ENCODE peak calls at places on chromosomes 4 and X, in nine cellular contexts. T, W, Z, B, E, J, C, M and Y are unnamed samples. For H3K9me3, the result is how much of the 10 kb centered on the place peaks cover.

GRCh38 chrX:13215729-13216128 is 104.1 kb downstream of the ATXN3L start:
- DNase-seq in T (no peak), W (no peak), Z (no peak), B (no peak), E (no peak), J (no peak), C (no peak), M (no peak), Y (no peak)

GRCh38 chr4:26822546-26822945 is 38.1 kb upstream of the STIM2 start:
- DNase-seq in T (no peak), W (no peak), Z (no peak), B (no peak), E (no peak), J (no peak), C (no peak), M (no peak), Y (no peak)

GRCh38 chrX:45566456-45566855 is 365.8 kb upstream of the DIPK2B start:
- DNase-seq in T (no peak), W (no peak), Z (no peak), B (no peak), E (no peak), J (no peak), C (no peak), M (no peak), Y (no peak)

GRCh38 chr4:100348472-100348871 is 158.2 kb upstream of the DDIT4L start:
- DNase-seq in T (peak), W (no peak), Z (no peak), B (no peak), E (no peak), J (no peak), C (no peak), M (no peak), Y (no peak)

GRCh38 chrX:24561121-24561520 is 86.0 kb downstream of the PCYT1B start:
- DNase-seq in T (peak), W (no peak), Z (no peak), B (no peak), E (no peak), J (no peak), C (no peak), M (no peak), Y (no peak)

GRCh38 chr4:21327976-21328700 is 620.4 kb downstream of the KCNIP4 start:
- DNase-seq in T (no peak), W (no peak), Z (no peak), B (no peak), E (no peak), J (no peak), C (no peak), M (no peak), Y (no peak)

GRCh38 chrX:13081385-13082285 is 37.2 kb upstream of the FAM9C start:
- DNase-seq in T (no peak), W (no peak), Z (no peak), B (no peak), E (no peak), J (no peak), C (no peak), M (no peak), Y (peak)

GRCh38 chr4:55758570-55758969 is 61.0 kb upstream of the EXOC1L start:
- DNase-seq in T (no peak), W (no peak), Z (no peak), B (no peak), E (no peak), J (no peak), C (no peak), M (no peak), Y (peak)

GRCh38 chrX:48890934-48891401 is 6.6 kb downstream of the TIMM17B start:
- DNase-seq in T (no peak), W (no peak), Z (peak), B (peak), E (no peak), J (no peak), C (no peak), M (no peak), Y (no peak)

GRCh38 chrX:68504237-68504636 is 5.4 kb downstream of the YIPF6 start:
- DNase-seq in T (peak), W (no peak), Z (no peak), B (no peak), E (no peak), J (no peak), C (no peak), M (no peak), Y (no peak)

GRCh38 chr4:2141022-2141761 is 82.1 kb downstream of the NAT8L start:
- DNase-seq in T (no peak), W (no peak), Z (no peak), B (no peak), E (no peak), J (no peak), C (no peak), M (no peak), Y (no peak)

GRCh38 chrX:2829066-2829430 is 318 bp downstream of the GYG2 start:
- DNase-seq in T (no peak), W (no peak), Z (no peak), B (peak), E (peak), J (no peak), C (no peak), M (no peak), Y (peak)

GRCh38 chrX:155966876-155967275 is 30.6 kb upstream of the IL9R start:
- DNase-seq in T (no peak), W (no peak), Z (no peak), B (no peak), E (peak), J (no peak), C (no peak), M (no peak), Y (no peak)

GRCh38 chr4:94455081-94455480 is 3.3 kb downstream of the PDLIM5 start:
- DNase-seq in T (peak), W (no peak), Z (peak), B (no peak), E (peak), J (no peak), C (peak), M (no peak), Y (peak)

GRCh38 chrX:129015381-129015780 is 507.9 kb downstream of the SMARCA1 start:
- DNase-seq in T (no peak), W (no peak), Z (no peak), B (no peak), E (no peak), J (no peak), C (no peak), M (no peak), Y (no peak)

GRCh38 chr4:153573881-153574807 is 108.0 kb downstream of the TMEM131L start:
- DNase-seq in T (peak), W (peak), Z (no peak), B (no peak), E (peak), J (no peak), C (peak), M (no peak), Y (peak)

GRCh38 chrX:29295987-29296680 is 708.9 kb downstream of the IL1RAPL1 start:
- DNase-seq in T (peak), W (no peak), Z (no peak), B (no peak), E (no peak), J (no peak), C (no peak), M (no peak), Y (no peak)

GRCh38 chrX:9644335-9644734 is 121.3 kb downstream of the GPR143 start:
- DNase-seq in T (no peak), W (no peak), Z (no peak), B (no peak), E (no peak), J (no peak), C (peak), M (no peak), Y (no peak)

GRCh38 chrX:154478728-154479622 is at the start of gene LAGE3:
- DNase-seq in T (peak), W (peak), Z (peak), B (peak), E (peak), J (peak), C (peak), M (peak), Y (peak)

GRCh38 chr4:93776386-93777080 is 52.0 kb upstream of the ATOH1 start:
- DNase-seq in T (peak), W (no peak), Z (no peak), B (no peak), E (no peak), J (no peak), C (no peak), M (no peak), Y (no peak)

GRCh38 chrX:30597258-30598012 is 19.9 kb upstream of the TASL start:
- DNase-seq in T (no peak), W (no peak), Z (no peak), B (no peak), E (no peak), J (no peak), C (no peak), M (no peak), Y (no peak)

GRCh38 chrX:118688935-118689334 is 38.5 kb upstream of the IL13RA1 start:
- DNase-seq in T (no peak), W (no peak), Z (no peak), B (no peak), E (no peak), J (no peak), C (no peak), M (no peak), Y (no peak)

GRCh38 chrX:56248492-56248891 is 16.3 kb downstream of the KLF8 start:
- DNase-seq in T (peak), W (no peak), Z (no peak), B (no peak), E (peak), J (no peak), C (peak), M (no peak), Y (peak)

GRCh38 chr4:92988301-92988700 is 684.5 kb downstream of the GRID2 start:
- DNase-seq in T (no peak), W (no peak), Z (no peak), B (no peak), E (no peak), J (no peak), C (no peak), M (no peak), Y (no peak)

GRCh38 chrX:2875798-2876399 is 47.2 kb downstream of the GYG2 start:
- DNase-seq in T (no peak), W (no peak), Z (no peak), B (no peak), E (no peak), J (no peak), C (no peak), M (no peak), Y (peak)

GRCh38 chrX:86066998-86067397 is 19.6 kb upstream of the CHM start:
- DNase-seq in T (no peak), W (no peak), Z (no peak), B (no peak), E (no peak), J (no peak), C (no peak), M (no peak), Y (no peak)

GRCh38 chr4:74449571-74450297 is 4.8 kb downstream of the AREG start:
- DNase-seq in T (no peak), W (no peak), Z (no peak), B (no peak), E (no peak), J (no peak), C (no peak), M (no peak), Y (no peak)

GRCh38 chr4:1090036-1090435 is 23.3 kb downstream of the RNF212 start:
- DNase-seq in T (no peak), W (no peak), Z (peak), B (no peak), E (no peak), J (no peak), C (no peak), M (no peak), Y (no peak)
- H3K9me3 ChIP-seq in T (under half), W (under half), Z (under half), B (under half), E (under half), J (under half), C (under half), M (under half), Y (under half)

GRCh38 chrX:150967786-150968185 is 15.3 kb upstream of the HMGB3 start:
- DNase-seq in T (no peak), W (no peak), Z (no peak), B (no peak), E (no peak), J (no peak), C (no peak), M (no peak), Y (no peak)
- TF ChIP-seq POLR2A in T (no peak), W (no peak), Z (no peak), B (no peak), E (no peak), J (no peak), C (no peak), M (no peak), Y (no peak)

GRCh38 chr4:116183241-116183640 is 902.1 kb downstream of the TRAM1L1 start:
- DNase-seq in T (no peak), W (no peak), Z (no peak), B (no peak), E (no peak), J (no peak), C (no peak), M (no peak), Y (no peak)

GRCh38 chr4:116180056-116180690 is 905.2 kb downstream of the TRAM1L1 start:
- DNase-seq in T (peak), W (no peak), Z (no peak), B (no peak), E (no peak), J (no peak), C (no peak), M (no peak), Y (no peak)
- H3K4me3 ChIP-seq in T (peak), W (no peak), Z (no peak), B (no peak), E (no peak), J (no peak), C (no peak), M (no peak), Y (no peak)

DNA sequence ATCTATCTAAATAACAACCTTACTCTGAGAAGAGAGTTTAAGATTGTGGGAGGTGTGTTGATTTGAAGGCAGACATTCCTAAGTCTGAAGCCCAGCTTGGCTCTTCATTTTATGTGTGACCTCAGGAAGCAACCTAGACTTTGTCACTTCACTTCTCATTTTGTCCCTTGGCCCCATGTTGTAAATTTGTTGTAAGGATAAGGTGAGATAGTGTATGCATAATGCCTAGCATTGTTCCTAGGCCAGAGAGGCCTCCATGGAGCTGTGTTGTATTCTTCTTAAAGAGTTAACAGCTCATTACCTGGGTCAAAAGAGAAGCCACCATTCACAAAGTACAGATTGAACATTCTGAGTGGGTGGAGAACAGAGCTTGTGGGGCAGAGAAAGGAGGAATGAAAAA is 1084.4 kb upstream of the SLIT2 start:
- DNase-seq in T (no peak), W (no peak), Z (no peak), B (no peak), E (no peak), J (no peak), C (no peak), M (no peak), Y (no peak)
- H3K9me3 ChIP-seq in T (under half), W (under half), Z (under half), B (under half), E (under half), J (under half), C (under half), M (under half), Y (under half)

DNA sequence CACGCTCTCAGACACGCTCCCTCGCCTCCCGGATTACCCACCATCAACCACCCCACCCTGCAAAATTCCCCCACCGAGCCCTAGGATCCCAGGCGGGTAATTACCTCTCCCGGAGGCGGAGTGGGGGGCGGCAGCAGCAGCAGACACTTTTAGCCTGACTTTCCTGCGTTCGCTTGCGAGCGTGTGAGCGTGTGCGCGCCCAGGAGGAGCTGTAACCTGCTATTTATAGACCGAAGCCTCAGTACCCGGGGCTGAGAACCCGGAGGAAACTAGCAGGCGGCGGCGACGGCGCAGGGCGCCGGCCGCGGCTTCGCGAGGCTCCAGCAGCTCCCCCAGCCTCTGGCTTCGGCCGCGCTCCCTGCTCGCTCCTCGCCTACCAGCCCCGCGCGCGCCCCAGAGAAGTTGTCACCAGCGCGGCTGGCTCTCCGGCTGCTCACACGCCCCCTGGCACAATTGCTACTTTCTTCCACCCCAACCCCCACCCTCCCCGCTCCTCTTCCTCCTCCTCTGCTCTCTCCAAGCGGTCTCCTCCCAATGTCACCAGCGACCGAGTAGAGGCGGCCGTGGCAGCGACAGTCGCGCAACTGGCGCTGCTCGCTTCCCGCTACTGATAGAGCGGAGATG is at the start of gene INPP4B:
- DNase-seq in T (peak), W (peak), Z (no peak), B (peak), E (peak), J (no peak), C (peak), M (no peak), Y (peak)
- TF ChIP-seq POLR2A in T (no peak), W (no peak), Z (no peak), B (no peak), E (no peak), J (no peak), C (peak), M (no peak), Y (peak)

GRCh38 chrX:35919536-35920309 is at the start of gene CFAP47:
- DNase-seq in T (no peak), W (peak), Z (no peak), B (peak), E (no peak), J (no peak), C (no peak), M (no peak), Y (peak)
- H3K4me3 ChIP-seq in T (no peak), W (no peak), Z (peak), B (peak), E (no peak), J (peak), C (peak), M (no peak), Y (no peak)

DNA sequence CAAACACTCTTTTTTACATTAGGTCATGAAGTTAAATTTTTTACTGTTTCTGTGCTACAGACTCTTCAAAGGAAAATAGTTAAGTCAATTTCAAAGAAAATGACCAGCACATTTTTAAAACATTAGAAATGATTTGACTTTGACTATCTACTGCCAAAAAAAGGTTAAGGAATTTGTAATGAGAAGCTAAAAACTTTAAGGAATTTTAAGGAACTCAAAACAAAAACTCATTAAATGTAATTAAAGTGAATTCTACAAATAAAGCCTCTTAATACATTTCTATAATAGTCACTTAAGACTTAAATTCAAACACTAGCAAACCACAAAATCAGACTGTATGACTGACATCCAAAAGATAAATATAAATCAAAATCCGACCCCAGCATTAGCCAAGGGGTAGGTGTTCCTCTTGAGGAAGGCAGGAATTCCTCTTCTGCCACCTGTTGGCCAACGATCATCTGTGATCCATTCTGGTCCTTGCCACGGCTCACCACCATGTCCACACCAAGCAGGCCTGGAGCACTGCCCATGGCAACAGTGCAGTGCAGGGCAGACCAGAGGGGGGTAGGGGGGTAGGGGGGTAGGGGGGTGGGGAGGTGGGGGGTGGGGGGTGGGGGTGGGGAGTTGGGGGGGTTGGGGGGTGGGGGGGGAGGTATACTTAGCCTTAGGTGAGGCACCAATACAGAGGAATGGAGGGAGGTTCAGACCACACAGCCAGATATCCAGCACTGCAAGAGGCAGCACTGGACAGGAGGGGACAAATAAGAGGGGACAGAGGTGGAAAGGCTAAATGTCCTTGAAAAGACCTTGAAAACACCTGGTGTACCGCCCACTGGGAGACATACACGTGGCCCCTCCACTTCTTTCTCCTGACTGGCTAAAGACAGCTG is 287.4 kb downstream of the CHIC1 start:
- DNase-seq in T (peak), W (no peak), Z (no peak), B (no peak), E (peak), J (no peak), C (peak), M (no peak), Y (no peak)
- H3K9me3 ChIP-seq in T (under half), W (under half), Z (under half), B (under half), E (under half), J (under half), C (under half), M (under half), Y (under half)